ENCODE peak calls at places on chromosomes 7 and 10, in six cellular contexts. D is A549, P is endothelial cell of umbilical vein, V is NB4, X is GM12878, J is HepG2. W is an unnamed sample.

GRCh38 chr10:26857991-26858706 is 2.6 kb downstream of the ABI1 start:
- DNase-seq in J (no peak), P (no peak), V (peak), X (peak), D (no peak), W (peak)

GRCh38 chr7:157851501-157852067 is 514.8 kb downstream of the DNAJB6 start:
- DNase-seq in V (peak), P (no peak), X (no peak), D (no peak), J (peak), W (no peak)

GRCh38 chr7:117132385-117133120 is 179.3 kb downstream of the ST7 start:
- DNase-seq in V (no peak), P (peak), D (peak), X (no peak), J (no peak), W (no peak)

GRCh38 chr7:139111147-139111546 is 1.6 kb upstream of the ZC3HAV1 start:
- DNase-seq in X (no peak), J (no peak), P (no peak), V (no peak), D (no peak), W (no peak)

GRCh38 chr7:913736-914520 is 37.6 kb downstream of the GET4 start:
- DNase-seq in P (no peak), X (no peak), V (no peak), J (no peak), D (no peak), W (no peak)

GRCh38 chr7:26090927-26091519 is 61.0 kb upstream of the NFE2L3 start:
- DNase-seq in P (peak), D (peak), V (peak), J (peak), X (peak), W (peak)

GRCh38 chr10:94183666-94184264 is 179.0 kb downstream of the NOC3L start:
- DNase-seq in X (no peak), J (no peak), D (no peak), P (no peak), V (no peak), W (no peak)

GRCh38 chr10:3528271-3528670 is 256.7 kb downstream of the KLF6 start:
- DNase-seq in X (no peak), D (no peak), P (no peak), J (no peak), V (no peak), W (no peak)

GRCh38 chr10:100788027-100788900 is 42.9 kb downstream of the PAX2 start:
- DNase-seq in V (no peak), J (no peak), P (no peak), X (no peak), D (no peak), W (no peak)

GRCh38 chr7:141686670-141687069 is 15.3 kb downstream of the DENND11 start:
- DNase-seq in P (no peak), X (no peak), D (no peak), J (no peak), V (no peak), W (no peak)

GRCh38 chr10:62017141-62017870 is 115.8 kb downstream of the ARID5B start:
- DNase-seq in X (no peak), V (no peak), J (no peak), P (no peak), D (no peak), W (no peak)

GRCh38 chr7:129857313-129857712 is 95.4 kb downstream of the UBE2H start:
- DNase-seq in J (no peak), D (no peak), V (no peak), P (no peak), X (no peak), W (no peak)

GRCh38 chr7:603152-603941 is 83.7 kb upstream of the PDGFA start:
- DNase-seq in P (no peak), D (no peak), J (no peak), V (peak), X (no peak), W (peak)

GRCh38 chr10:122515588-122516231 is 44.8 kb upstream of the DMBT1 start:
- DNase-seq in X (no peak), V (peak), D (no peak), P (no peak), J (no peak), W (no peak)

GRCh38 chr7:129969881-129970446 is 17.2 kb upstream of the UBE2H start:
- DNase-seq in J (no peak), P (peak), X (no peak), D (no peak), V (no peak), W (peak)

GRCh38 chr7:43077732-43078391 is 34.6 kb upstream of the HECW1 start:
- DNase-seq in J (peak), P (no peak), V (peak), X (no peak), D (no peak), W (peak)

GRCh38 chr7:36863901-36864701 is 139.8 kb upstream of the AOAH start:
- DNase-seq in V (no peak), J (peak), X (no peak), P (peak), D (no peak), W (no peak)

GRCh38 chr10:80204801-80205477 is 398 bp downstream of the ANXA11 start:
- DNase-seq in J (no peak), V (peak), P (peak), X (no peak), D (no peak), W (peak)

GRCh38 chr10:124632566-124632965 is 111.6 kb downstream of the FAM53B start:
- DNase-seq in D (no peak), P (no peak), J (no peak), V (no peak), X (no peak), W (no peak)

GRCh38 chr7:6106140-6106904 is 75.1 kb downstream of the ANKRD61 start:
- DNase-seq in X (no peak), V (peak), J (peak), P (peak), D (no peak), W (no peak)

GRCh38 chr7:54747234-54747633 is 11.8 kb downstream of the SEC61G start:
- DNase-seq in P (no peak), D (no peak), X (no peak), V (no peak), J (no peak), W (no peak)

GRCh38 chr7:83655951-83656556 is 7.1 kb upstream of the SEMA3E start:
- DNase-seq in D (peak), P (peak), V (peak), X (peak), J (peak), W (no peak)

GRCh38 chr10:560314-560992 is 129.0 kb downstream of the DIP2C start:
- DNase-seq in D (no peak), X (no peak), V (no peak), P (no peak), J (no peak), W (no peak)
- TF ChIP-seq MYC in D (no peak), X (no peak), V (no peak), P (no peak), J (no peak), W (no peak)

GRCh38 chr7:19107142-19107391 is 10.4 kb downstream of the TWIST1 start:
- DNase-seq in V (no peak), D (no peak), X (no peak), J (no peak), P (no peak), W (no peak)

GRCh38 chr7:19105546-19105945 is 11.9 kb downstream of the TWIST1 start:
- DNase-seq in P (no peak), X (no peak), V (no peak), D (no peak), J (no peak), W (no peak)

GRCh38 chr7:19106308-19107141 is 10.9 kb downstream of the TWIST1 start:
- DNase-seq in J (no peak), D (no peak), V (no peak), X (no peak), P (no peak), W (no peak)

GRCh38 chr7:19108985-19109946 is 8.2 kb downstream of the TWIST1 start:
- DNase-seq in P (no peak), X (no peak), D (no peak), J (no peak), V (no peak), W (no peak)

GRCh38 chr7:19107392-19108147 is 9.9 kb downstream of the TWIST1 start:
- DNase-seq in J (no peak), P (peak), D (no peak), V (peak), X (no peak), W (no peak)
- TF ChIP-seq MYC in J (no peak), P (no peak), D (no peak), V (no peak), X (no peak), W (no peak)

GRCh38 chr10:24642921-24643678 is 80.6 kb downstream of the ARHGAP21 start:
- DNase-seq in D (peak), P (peak), V (peak), J (peak), X (peak), W (peak)

GRCh38 chr10:24643679-24644209 is 79.9 kb downstream of the ARHGAP21 start:
- DNase-seq in X (no peak), V (no peak), J (no peak), D (no peak), P (no peak), W (peak)

GRCh38 chr10:24650669-24651391 is 72.9 kb downstream of the ARHGAP21 start:
- DNase-seq in D (no peak), X (no peak), P (no peak), V (no peak), J (no peak), W (no peak)

GRCh38 chr10:24645022-24645421 is 78.7 kb downstream of the ARHGAP21 start:
- DNase-seq in D (no peak), P (no peak), J (no peak), V (no peak), X (no peak), W (no peak)

GRCh38 chr10:24645784-24646183 is 77.9 kb downstream of the ARHGAP21 start:
- DNase-seq in P (peak), J (no peak), X (no peak), V (no peak), D (no peak), W (peak)
- TF ChIP-seq MYC in P (peak), J (no peak), X (no peak), V (no peak), D (no peak), W (no peak)

GRCh38 chr10:6214612-6215011 is 11.9 kb downstream of the PFKFB3 start:
- DNase-seq in V (no peak), P (no peak), D (no peak), J (no peak), X (no peak), W (no peak)

GRCh38 chr10:6216916-6217315 is 14.2 kb downstream of the PFKFB3 start:
- DNase-seq in J (no peak), P (no peak), X (no peak), V (no peak), D (no peak), W (no peak)

GRCh38 chr10:6215683-6216484 is 13.2 kb downstream of the PFKFB3 start:
- DNase-seq in D (no peak), P (no peak), J (no peak), X (no peak), V (no peak), W (no peak)

GRCh38 chr10:6213908-6214307 is 11.2 kb downstream of the PFKFB3 start:
- DNase-seq in P (no peak), J (no peak), X (no peak), D (no peak), V (no peak), W (no peak)

DNA sequence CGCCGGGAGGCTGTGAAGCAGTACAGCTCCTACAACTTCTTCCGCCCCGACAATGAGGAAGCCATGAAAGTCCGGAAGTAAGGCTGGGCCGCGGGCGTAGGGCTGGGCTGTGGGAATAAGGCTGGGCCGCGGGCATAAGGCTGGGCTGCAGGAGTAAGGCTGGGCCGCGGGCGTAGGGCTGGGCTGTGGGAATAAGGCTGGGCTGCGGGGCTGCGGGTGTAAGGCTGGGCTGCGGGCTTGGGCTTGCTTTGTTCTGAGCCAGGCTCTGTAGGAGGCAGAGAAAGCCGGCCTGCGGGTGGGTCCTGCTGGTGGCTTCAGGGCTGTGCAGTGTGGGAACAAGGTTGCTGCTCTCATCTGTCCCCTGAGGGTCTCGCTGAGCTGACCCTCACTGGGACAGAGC is 12.5 kb downstream of the PFKFB3 start:
- DNase-seq in V (no peak), J (no peak), D (no peak), X (no peak), P (no peak), W (no peak)
- TF ChIP-seq MYC in V (no peak), J (no peak), D (no peak), X (no peak), P (no peak), W (no peak)